ENCODE peak calls at places on chromosomes 1 and 21, in six cellular contexts. B, M, H, W, C and X are unnamed samples.

GRCh38 chr1:119635801-119636390 is 12.2 kb downstream of the ZNF697 start:
- DNase-seq in W (peak; percentile 87), C (no peak), B (no peak), H (no peak), M (peak; percentile 64), X (no peak)

GRCh38 chr1:3459940-3460652 is 5.6 kb downstream of the ARHGEF16 start:
- DNase-seq in B (no peak), C (no peak), M (no peak), H (no peak), W (no peak), X (no peak)

GRCh38 chr1:182295697-182296096 is 95.9 kb downstream of the GLUL start:
- DNase-seq in H (no peak), M (no peak), W (no peak), C (no peak), B (no peak), X (no peak)

GRCh38 chr1:154849645-154850131 is 20.4 kb downstream of the KCNN3 start:
- DNase-seq in B (no peak), H (no peak), C (no peak), W (no peak), M (no peak), X (peak; percentile 50)

GRCh38 chr1:43834280-43835140 is 99.1 kb upstream of the ARTN start:
- DNase-seq in H (no peak), B (no peak), M (no peak), W (peak; percentile 49), C (no peak), X (no peak)

GRCh38 chr21:42495765-42496119 is 282 bp downstream of the RSPH1 start:
- DNase-seq in W (peak; percentile 57), M (peak; percentile 16), H (no peak), C (no peak), B (no peak), X (no peak)

GRCh38 chr1:15584489-15585363 is at the start of gene AGMAT:
- DNase-seq in C (peak; percentile 76), M (no peak), W (peak; percentile 52), B (peak; percentile 91), H (no peak), X (peak; percentile 92)

GRCh38 chr1:8082945-8083344 is 56.8 kb upstream of the ERRFI1 start:
- DNase-seq in H (no peak), W (peak; percentile 92), M (peak; percentile 84), C (no peak), B (no peak), X (no peak)

GRCh38 chr1:197464039-197464438 is 196.0 kb downstream of the CRB1 start:
- DNase-seq in C (no peak), W (peak; percentile 93), B (no peak), M (peak; percentile 79), H (no peak), X (peak; percentile 32)

GRCh38 chr1:156643266-156644092 is 1.6 kb downstream of the BCAN start:
- DNase-seq in B (no peak), C (no peak), W (no peak), H (no peak), M (no peak), X (peak; percentile 37)

DNA sequence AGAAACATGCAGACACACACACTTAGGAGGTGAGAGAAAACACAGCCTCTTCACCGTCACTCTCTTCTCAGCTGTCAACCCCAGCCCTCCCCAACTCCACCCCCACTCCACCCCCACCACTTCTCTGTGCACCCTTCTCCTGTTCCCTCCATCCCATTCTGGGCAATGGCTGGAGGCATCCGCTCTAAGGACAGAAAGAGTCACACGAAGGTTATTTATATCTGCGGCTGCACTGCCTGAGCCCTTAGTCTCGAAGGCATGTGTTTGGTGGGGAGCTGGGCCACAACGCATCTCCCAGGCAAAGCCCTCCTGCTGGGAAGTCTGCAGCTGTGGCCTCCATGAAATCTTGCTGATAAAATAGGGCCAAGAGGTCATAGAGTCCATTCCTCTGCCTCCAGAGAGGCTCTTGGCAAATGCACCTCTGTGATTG is 102.0 kb upstream of the LPGAT1 start:
- DNase-seq in H (no peak), B (no peak), W (no peak), C (no peak), M (no peak), X (peak; percentile 37)
- H2BK15ac ChIP-seq in H (no peak overlapping the region), B (no peak overlapping the region), W (no peak overlapping the region), C (no peak overlapping the region), M (no peak overlapping the region), X (no peak overlapping the region)

DNA sequence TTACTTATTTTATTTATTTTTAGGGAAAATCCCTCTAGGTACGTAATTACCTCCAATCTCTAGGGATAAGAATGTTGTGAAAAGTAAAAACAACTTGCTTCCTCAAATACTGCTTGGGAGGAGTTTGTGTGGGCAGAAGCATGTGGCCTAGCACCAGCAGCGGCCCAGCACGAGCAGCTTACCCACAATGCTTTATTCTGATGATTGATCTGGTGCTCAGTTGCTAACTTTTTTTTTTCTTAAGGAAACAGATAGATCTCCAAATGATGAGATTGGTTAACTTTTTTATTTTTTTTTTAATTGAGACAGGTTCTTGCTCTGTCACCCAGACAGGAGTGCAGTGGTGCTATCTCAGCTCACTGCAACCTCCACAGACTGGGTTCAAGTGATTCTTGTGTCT is 4.2 kb downstream of the CLIC6 start:
- DNase-seq in H (no peak), M (no peak), B (no peak), W (no peak), C (no peak), X (no peak)
- H4K8ac ChIP-seq in H (no peak overlapping the region), M (no peak overlapping the region), B (no peak overlapping the region), W (no peak overlapping the region), C (no peak overlapping the region), X (no peak overlapping the region)

DNA sequence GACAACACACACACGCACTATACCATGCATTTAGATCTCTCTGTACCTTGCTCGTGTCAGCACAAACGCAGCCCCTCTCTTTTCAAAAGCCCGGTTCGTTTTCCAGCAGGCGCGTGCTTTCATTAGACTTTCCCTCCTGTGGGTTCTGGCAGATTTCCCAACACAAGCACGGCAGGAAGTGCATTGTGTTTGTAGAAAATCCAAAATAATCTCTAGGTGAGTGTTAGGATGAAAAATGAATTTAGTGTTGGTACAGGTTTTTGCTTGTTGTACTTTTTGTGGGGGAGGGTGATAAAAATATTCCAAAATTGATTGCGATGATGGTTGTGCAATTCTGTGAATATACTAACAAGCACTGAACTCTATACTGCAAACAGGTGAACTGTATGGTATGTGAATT is 54.1 kb upstream of the POFUT2 start:
- DNase-seq in M (no peak), H (no peak), W (no peak), C (no peak), B (no peak), X (no peak)
- H2BK15ac ChIP-seq in M (no peak overlapping the region), H (no peak overlapping the region), W (no peak overlapping the region), C (no peak overlapping the region), B (no peak overlapping the region), X (no peak overlapping the region)

DNA sequence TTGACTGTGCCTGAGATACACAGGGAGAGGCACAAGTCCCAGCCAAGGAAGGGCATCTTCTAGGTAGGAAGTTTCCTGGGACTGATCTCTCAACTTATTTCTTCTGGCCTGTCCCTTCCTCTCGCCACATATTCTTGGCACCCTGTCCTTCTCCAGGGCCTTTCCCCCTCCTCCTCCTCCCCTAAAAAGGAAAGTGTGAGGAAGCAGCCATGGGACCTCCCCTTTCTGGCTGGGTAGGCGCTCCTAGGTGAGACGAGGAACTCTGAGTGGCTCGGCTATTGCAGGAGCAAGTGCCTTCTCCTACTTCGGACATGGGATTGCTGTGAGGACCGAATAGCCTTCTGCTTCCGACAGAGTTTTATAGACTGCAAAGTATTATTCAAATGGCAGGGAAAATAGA is 15.5 kb upstream of the MTARC2 start:
- DNase-seq in W (no peak), M (no peak), C (no peak), B (no peak), H (no peak), X (peak; percentile 10)
- H4K8ac ChIP-seq in W (peak overlapping the region; percentile 81), M (peak overlapping the region; percentile 84), C (no peak overlapping the region), B (no peak overlapping the region), H (peak overlapping the region; percentile 20), X (peak overlapping the region; percentile 95)

GRCh38 chr1:234561322-234561721 is 48.7 kb downstream of the IRF2BP2 start:
- DNase-seq in C (no peak), W (no peak), H (no peak), B (peak; percentile 9), M (no peak), X (no peak)

GRCh38 chr1:234564035-234565029 is 45.6 kb downstream of the IRF2BP2 start:
- DNase-seq in H (no peak), C (peak; percentile 3), B (no peak), M (peak; percentile 88), W (peak; percentile 47), X (peak; percentile 93)

GRCh38 chr1:234568345-234568744 is 41.6 kb downstream of the IRF2BP2 start:
- DNase-seq in H (no peak), W (no peak), C (no peak), M (no peak), B (no peak), X (no peak)

GRCh38 chr1:234562336-234562735 is 47.6 kb downstream of the IRF2BP2 start:
- DNase-seq in C (no peak), M (no peak), H (no peak), W (no peak), B (peak; percentile 5), X (no peak)

DNA sequence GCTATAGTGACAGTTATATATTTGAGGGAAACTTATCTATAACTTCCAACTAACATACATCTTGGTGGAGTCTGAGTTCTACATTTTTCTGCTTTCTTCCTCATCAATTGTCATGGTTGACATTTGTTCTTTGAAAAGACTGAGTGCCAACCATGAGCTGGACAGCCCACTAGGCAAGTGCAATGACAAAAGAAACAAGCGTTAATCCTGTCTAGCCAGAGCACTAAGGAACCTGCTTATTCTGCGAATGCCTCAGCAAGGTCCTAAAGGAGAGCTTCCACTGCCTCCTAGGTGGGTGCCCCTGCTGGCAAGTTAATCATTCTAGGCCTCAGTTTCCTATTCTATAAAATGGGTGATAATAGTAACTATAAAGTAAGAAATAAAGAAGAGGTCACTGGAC is 44.8 kb downstream of the IRF2BP2 start:
- DNase-seq in B (no peak), H (no peak), W (no peak), M (no peak), C (no peak), X (no peak)
- H2BK15ac ChIP-seq in B (no peak overlapping the region), H (no peak overlapping the region), W (no peak overlapping the region), M (peak overlapping the region; percentile 17), C (no peak overlapping the region), X (no peak overlapping the region)

DNA sequence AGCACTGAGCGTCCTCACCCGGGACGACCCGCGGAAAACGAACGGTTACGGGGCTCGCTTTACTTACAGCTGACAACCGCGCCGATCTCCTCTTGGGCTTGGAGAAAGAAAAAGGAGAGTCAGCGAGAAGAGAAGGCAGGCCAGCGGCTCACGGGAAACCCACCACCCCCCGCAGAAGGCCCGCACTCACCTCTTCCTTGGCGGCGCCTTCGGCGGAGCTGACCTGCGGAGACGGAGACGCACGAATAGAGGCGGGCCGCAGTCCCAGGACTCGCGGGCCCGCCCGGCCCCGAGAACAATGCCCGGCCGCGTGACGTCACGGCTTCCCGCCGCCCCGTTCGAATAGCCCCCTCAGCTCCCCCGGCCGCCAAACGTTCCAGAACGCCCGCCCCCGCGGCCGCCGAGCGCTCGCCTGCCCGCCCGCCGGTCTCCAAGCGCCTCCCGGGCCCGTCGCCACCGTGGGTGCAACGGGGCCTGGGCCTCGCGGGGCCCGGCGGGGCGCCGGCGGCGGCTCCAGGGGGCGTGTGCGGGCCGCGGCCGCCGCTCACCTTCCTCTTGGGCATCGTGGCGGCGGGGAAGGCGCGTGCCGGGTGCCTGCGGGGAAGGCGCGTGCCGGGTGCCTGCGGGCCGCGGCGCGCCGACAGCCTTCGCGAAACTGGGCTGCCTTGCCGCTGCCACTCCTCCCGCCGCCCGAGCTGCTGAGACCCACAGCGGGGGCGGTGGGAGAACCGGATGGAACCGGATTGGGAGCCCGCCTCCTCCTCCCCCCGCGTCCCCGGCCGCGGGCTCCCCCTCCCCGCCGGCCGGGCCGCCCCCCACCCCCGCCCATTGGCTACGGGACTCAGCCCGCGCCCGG is at the start of gene HMGN1:
- DNase-seq in B (peak; percentile 82), H (peak; percentile 88), M (peak; percentile 86), C (no peak), W (peak; percentile 91), X (peak; percentile 94)
- H4K8ac ChIP-seq in B (no peak within 1 kb of the TSS), H (peak within 1 kb of the TSS; percentile 89), M (peak within 1 kb of the TSS; percentile 96), C (peak within 1 kb of the TSS; percentile 97), W (peak within 1 kb of the TSS; percentile 97), X (peak within 1 kb of the TSS; percentile 97)